ENCODE peak calls at places on chromosome 1, in five cellular contexts. S is kidney, I is fibroblast of lung, F is right lobe of liver, Z is keratinocyte. C is an unnamed sample.

GRCh38 chr1:156065871-156066270 is 4.9 kb downstream of the RAB25 start:
- DNase-seq in S (no peak), F (no peak), Z (no peak), I (no peak), C (no peak)

GRCh38 chr1:74467786-74468377 is 44.5 kb downstream of the LRRC53 start:
- DNase-seq in I (peak; percentile 16), Z (no peak), S (no peak), F (no peak), C (no peak)

GRCh38 chr1:32801096-32801713 is 16.0 kb downstream of the YARS1 start:
- DNase-seq in S (no peak), F (no peak), I (peak; percentile 93), Z (no peak), C (peak; percentile 81)

GRCh38 chr1:52970149-52970548 is 43.1 kb downstream of the SCP2 start:
- DNase-seq in I (peak; percentile 31), Z (no peak), S (no peak), F (no peak), C (peak; percentile 48)

GRCh38 chr1:8211620-8212442 is 106.1 kb upstream of the SLC45A1 start:
- DNase-seq in Z (peak; percentile 94), F (no peak), I (peak; percentile 100), S (no peak), C (peak; percentile 97)

GRCh38 chr1:205811660-205812059 is 1.3 kb downstream of the SLC41A1 start:
- DNase-seq in Z (no peak), F (no peak), S (no peak), I (no peak), C (no peak)

GRCh38 chr1:218811497-218811896 is 362.2 kb upstream of the LYPLAL1 start:
- DNase-seq in F (no peak), I (no peak), Z (no peak), S (no peak), C (peak; percentile 63)

GRCh38 chr1:196723325-196724185 is 51.1 kb upstream of the CFHR3 start:
- DNase-seq in Z (peak; percentile 23), F (no peak), I (no peak), S (peak; percentile 58), C (peak; percentile 75)

GRCh38 chr1:155706101-155706619 is 17.3 kb downstream of the DAP3 start:
- DNase-seq in Z (no peak), I (peak; percentile 73), F (no peak), S (no peak), C (peak; percentile 71)

GRCh38 chr1:150562384-150563339 is 13.5 kb downstream of the ADAMTSL4 start:
- DNase-seq in Z (no peak), F (peak; percentile 71), I (no peak), S (no peak), C (peak; percentile 42)

GRCh38 chr1:17591814-17592430 is 52.4 kb downstream of the ARHGEF10L start:
- DNase-seq in Z (no peak), F (peak; percentile 94), I (no peak), S (no peak), C (peak; percentile 14)

GRCh38 chr1:184929711-184930202 is 44.6 kb downstream of the NIBAN1 start:
- DNase-seq in Z (no peak), S (no peak), I (no peak), F (no peak), C (no peak)

GRCh38 chr1:96473791-96474452 is 247.7 kb upstream of the PTBP2 start:
- DNase-seq in S (no peak), I (peak; percentile 80), F (no peak), Z (peak; percentile 46), C (peak; percentile 57)

GRCh38 chr1:97379387-97380075 is 541.3 kb downstream of the DPYD start:
- DNase-seq in Z (no peak), S (no peak), F (no peak), I (peak; percentile 84), C (peak; percentile 88)

GRCh38 chr1:198496216-198497143 is 44.0 kb downstream of the ATP6V1G3 start:
- DNase-seq in F (no peak), Z (peak; percentile 35), S (no peak), I (peak; percentile 88), C (peak; percentile 58)

GRCh38 chr1:154115180-154115579 is 39.7 kb downstream of the NUP210L start:
- DNase-seq in F (no peak), S (no peak), Z (no peak), I (no peak), C (peak; percentile 8)

GRCh38 chr1:105678334-105678733 is 1378.1 kb upstream of the PRMT6 start:
- DNase-seq in I (no peak), Z (no peak), F (no peak), S (no peak), C (no peak)

GRCh38 chr1:166974647-166975345 is 544 bp downstream of the ILDR2 start:
- DNase-seq in S (no peak), F (no peak), Z (no peak), I (no peak), C (no peak)

GRCh38 chr1:211484738-211485479 is 7.1 kb downstream of the RD3 start:
- DNase-seq in F (no peak), S (no peak), Z (no peak), I (no peak), C (no peak)

GRCh38 chr1:63619558-63619957 is 26.3 kb downstream of the PGM1 start:
- DNase-seq in S (no peak), I (no peak), Z (no peak), F (no peak), C (no peak)

GRCh38 chr1:6300342-6301141 is 39.6 kb upstream of the GPR153 start:
- DNase-seq in F (no peak), S (no peak), Z (peak; percentile 62), I (peak; percentile 14), C (no peak)

GRCh38 chr1:67889940-67890567 is 56.8 kb upstream of the GNG12 start:
- DNase-seq in Z (no peak), F (no peak), S (no peak), I (peak; percentile 96), C (peak; percentile 91)

GRCh38 chr1:178495741-178496409 is 889 bp downstream of the CLEC20A start:
- DNase-seq in S (no peak), F (no peak), I (no peak), Z (no peak), C (no peak)

GRCh38 chr1:93222987-93223675 is 42.6 kb downstream of the CCDC18 start:
- DNase-seq in Z (no peak), I (no peak), S (no peak), F (no peak), C (no peak)

GRCh38 chr1:112337028-112337531 is 58.9 kb upstream of the CTTNBP2NL start:
- DNase-seq in I (no peak), Z (no peak), F (no peak), S (no peak), C (peak; percentile 57)

GRCh38 chr1:80534606-80535360 is 1266.0 kb upstream of the ADGRL2 start:
- DNase-seq in S (no peak), F (no peak), Z (no peak), I (peak; percentile 50), C (peak; percentile 16)

GRCh38 chr1:12314328-12314903 is 84.6 kb downstream of the VPS13D start:
- DNase-seq in I (peak; percentile 38), Z (no peak), F (no peak), S (no peak), C (peak; percentile 70)

GRCh38 chr1:202692959-202693555 is 17.2 kb downstream of the SYT2 start:
- DNase-seq in F (no peak), S (no peak), I (peak; percentile 57), Z (peak; percentile 15), C (peak; percentile 76)

GRCh38 chr1:175530167-175530566 is 213.2 kb downstream of the TNR start:
- DNase-seq in F (no peak), Z (no peak), S (no peak), I (no peak), C (no peak)

GRCh38 chr1:168845083-168845650 is 116.2 kb upstream of the DPT start:
- DNase-seq in F (no peak), Z (no peak), S (no peak), I (no peak), C (no peak)
- TF ChIP-seq CTCF in F (no peak), Z (no peak), S (no peak), I (no peak), C (no peak)

DNA sequence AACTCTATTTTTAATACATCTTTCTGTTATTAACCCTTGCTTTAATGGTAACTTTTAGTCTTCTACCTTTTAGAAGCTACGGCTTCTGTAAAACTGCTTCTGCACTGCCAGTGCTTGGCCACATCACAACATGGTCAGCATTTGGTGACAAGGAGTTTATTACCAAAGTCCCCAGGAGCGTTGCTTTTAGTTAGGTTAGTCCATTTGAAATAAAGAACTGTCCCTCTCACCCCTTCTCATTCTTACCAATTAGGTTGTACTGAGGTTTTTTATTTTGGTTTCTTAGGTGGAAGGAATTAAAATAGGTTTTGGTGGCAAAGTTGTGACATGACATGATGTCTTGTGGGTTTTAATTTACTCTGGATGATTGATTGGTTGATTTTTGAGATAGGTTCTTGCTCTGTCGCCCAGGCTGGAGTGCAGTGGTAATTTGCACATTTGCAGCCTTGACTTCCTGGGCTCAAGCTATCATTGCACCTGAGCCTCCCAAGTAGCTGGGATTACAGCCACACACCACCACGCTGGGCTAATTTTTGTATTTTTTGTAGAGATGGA is 39.2 kb downstream of the SPEN start:
- DNase-seq in Z (no peak), I (no peak), S (no peak), F (no peak), C (no peak)
- H3K4me3 ChIP-seq in Z (no peak overlapping the region), I (peak overlapping the region; percentile 36), S (peak overlapping the region; percentile 56), F (no peak overlapping the region), C (peak overlapping the region; percentile 51)

GRCh38 chr1:157944666-157945280 is 48.7 kb upstream of the KIRREL1 start:
- DNase-seq in Z (no peak), F (no peak), I (no peak), S (no peak), C (no peak)

GRCh38 chr1:157952601-157953000 is 40.8 kb upstream of the KIRREL1 start:
- DNase-seq in S (no peak), I (no peak), F (no peak), Z (no peak), C (no peak)

GRCh38 chr1:157951219-157951618 is 42.2 kb upstream of the KIRREL1 start:
- DNase-seq in I (no peak), S (no peak), F (no peak), Z (no peak), C (no peak)

DNA sequence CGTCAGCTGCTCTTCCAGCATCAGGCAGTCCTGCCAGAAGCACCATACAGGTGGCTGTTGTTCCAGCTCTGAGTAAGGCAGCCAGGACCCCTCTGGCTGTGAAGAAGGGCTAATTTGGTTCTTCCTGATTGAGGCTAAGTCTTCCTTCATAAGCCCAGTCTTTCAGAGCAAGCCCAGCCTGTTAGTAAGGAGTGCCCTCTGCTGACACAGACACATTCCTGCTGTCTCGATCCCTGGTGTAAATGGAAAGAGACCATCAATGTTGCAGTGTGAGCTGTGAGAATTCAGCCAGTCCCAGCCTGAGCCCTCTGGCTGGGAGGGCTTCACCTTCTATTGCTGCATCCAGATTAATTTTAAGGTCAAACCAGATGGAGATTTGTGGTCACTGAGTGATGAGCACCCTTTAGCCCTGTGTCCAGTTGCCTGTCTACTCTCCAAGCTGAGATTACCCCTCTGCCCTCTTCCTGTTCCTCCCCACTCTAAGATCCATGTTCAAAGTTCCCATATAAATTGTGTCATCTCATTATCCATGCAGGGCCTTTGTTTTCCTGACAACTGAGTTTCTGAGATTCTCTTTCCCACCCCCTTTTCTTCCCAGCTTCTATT is 44.8 kb upstream of the KIRREL1 start:
- DNase-seq in Z (no peak), I (peak; percentile 25), S (no peak), F (no peak), C (peak; percentile 71)
- TF ChIP-seq CTCF in Z (peak; percentile 80), I (peak; percentile 62), S (peak; percentile 62), F (peak; percentile 47), C (peak; percentile 75)

DNA sequence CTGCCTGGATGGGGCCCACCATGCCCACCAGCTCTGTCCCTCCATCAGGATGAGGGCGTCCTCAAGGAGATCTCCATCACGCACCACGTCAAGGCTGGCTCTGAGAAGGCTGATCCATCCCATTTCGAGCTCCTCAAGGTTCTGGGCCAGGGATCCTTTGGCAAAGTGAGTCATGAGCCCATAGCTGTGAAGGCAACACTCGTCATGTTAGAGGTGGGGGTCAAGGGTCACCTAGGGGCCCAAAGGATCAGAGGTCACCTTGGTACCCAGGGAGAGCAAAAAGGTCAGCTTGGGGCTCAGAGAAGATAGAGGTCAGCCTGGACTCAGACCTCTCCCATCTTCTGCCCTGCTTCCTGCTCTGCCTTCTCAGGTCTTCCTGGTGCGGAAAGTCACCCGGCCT is 17.3 kb downstream of the RPS6KA1 start:
- DNase-seq in F (no peak), S (no peak), I (no peak), Z (no peak), C (no peak)
- H3K4me3 ChIP-seq in F (no peak overlapping the region), S (no peak overlapping the region), I (no peak overlapping the region), Z (no peak overlapping the region), C (no peak overlapping the region)

C was measured in choroid plexus epithelial cell.